ENCODE peak calls at places on chromosomes 13 and 19, in ten cellular contexts. H, W, F, M, P, J, E, U, X and A are unnamed samples.

GRCh38 chr13:62931901-62932883 is 1516.5 kb upstream of the PCDH20 start:
- DNase-seq in H (no peak), W (no peak), F (peak), M (no peak), P (peak), J (no peak), E (no peak), U (no peak), X (no peak), A (no peak)

GRCh38 chr19:50659318-50660082 is 10.3 kb downstream of the C19orf81 start:
- DNase-seq in H (no peak), W (no peak), F (no peak), M (no peak), P (no peak), J (no peak), E (no peak), U (no peak), X (no peak), A (no peak)

GRCh38 chr19:45001087-45001739 is at the start of gene RELB:
- DNase-seq in H (peak), W (peak), F (peak), M (peak), P (peak), J (peak), E (peak), U (peak), X (peak), A (peak)

GRCh38 chr13:66994498-66995365 is 235.4 kb downstream of the PCDH9 start:
- DNase-seq in H (no peak), W (no peak), F (no peak), M (no peak), P (no peak), J (no peak), E (no peak), U (no peak), X (no peak), A (no peak)

GRCh38 chr13:106599875-106600797 is 32.2 kb upstream of the ARGLU1 start:
- DNase-seq in H (no peak), W (no peak), F (peak), M (no peak), P (peak), J (no peak), E (no peak), U (peak), X (no peak), A (peak)

GRCh38 chr19:10981496-10981895 is 20.7 kb downstream of the SMARCA4 start:
- DNase-seq in H (no peak), W (no peak), F (no peak), M (no peak), P (no peak), J (no peak), E (no peak), U (no peak), X (no peak), A (no peak)

GRCh38 chr13:87331178-87331577 is 340.0 kb upstream of the SLITRK5 start:
- DNase-seq in H (no peak), W (no peak), F (peak), M (no peak), P (peak), J (no peak), E (no peak), U (no peak), X (peak), A (no peak)

GRCh38 chr13:94195715-94196114 is 283.8 kb downstream of the DCT start:
- DNase-seq in H (no peak), W (peak), F (peak), M (no peak), P (peak), J (no peak), E (no peak), U (no peak), X (no peak), A (no peak)

GRCh38 chr13:46804391-46804815 is 7.4 kb upstream of the ESD start:
- DNase-seq in H (no peak), W (no peak), F (peak), M (no peak), P (peak), J (no peak), E (peak), U (no peak), X (no peak), A (no peak)

GRCh38 chr19:55251296-55252081 is 7.3 kb downstream of the PPP6R1 start:
- DNase-seq in H (peak), W (no peak), F (no peak), M (no peak), P (peak), J (peak), E (peak), U (no peak), X (no peak), A (no peak)